ENCODE peak calls at places on chromosomes 13 and 19, in eight cellular contexts. One of them, this sample, is unnamed.

GRCh38 chr13:51921790-51922740 is 60.3 kb downstream of the CCDC70 start:
- DNase-seq in NCI-H2081: no peak
- DNase-seq in stimulated activated CD4-positive, alpha-beta T cell treated with anti-CD3 and anti-CD28 coated beads, Interleukin-1b, Interleukin-23, amount 100 ng/mL, for 1 hour: no peak
- DNase-seq in stimulated activated CD8-positive, alpha-beta memory T cell treated with anti-CD3 and anti-CD28 coated beads, Interleukin-15, amount 100 ng/mL, for 24 hours: no peak
- DNase-seq in NCI-H526: no peak
- DNase-seq in mesendoderm: peak; percentile 50
- DNase-seq in fibroblast of the conjunctiva: no peak
- DNase-seq in C1 segment of cervical spinal cord: no peak
- DNase-seq in this sample: no peak

GRCh38 chr19:49474545-49474930 is 523 bp downstream of the FLT3LG start:
- DNase-seq in mesendoderm: no peak
- DNase-seq in NCI-H526: no peak
- DNase-seq in NCI-H2081: no peak
- DNase-seq in fibroblast of the conjunctiva: no peak
- DNase-seq in stimulated activated CD4-positive, alpha-beta T cell treated with anti-CD3 and anti-CD28 coated beads, Interleukin-1b, Interleukin-23, amount 100 ng/mL, for 1 hour: no peak
- DNase-seq in C1 segment of cervical spinal cord: no peak
- DNase-seq in stimulated activated CD8-positive, alpha-beta memory T cell treated with anti-CD3 and anti-CD28 coated beads, Interleukin-15, amount 100 ng/mL, for 24 hours: no peak
- DNase-seq in this sample: no peak

GRCh38 chr13:109131698-109132257 is 502.4 kb downstream of the MYO16 start:
- DNase-seq in mesendoderm: peak; percentile 62
- DNase-seq in NCI-H526: no peak
- DNase-seq in C1 segment of cervical spinal cord: no peak
- DNase-seq in stimulated activated CD8-positive, alpha-beta memory T cell treated with anti-CD3 and anti-CD28 coated beads, Interleukin-15, amount 100 ng/mL, for 24 hours: no peak
- DNase-seq in fibroblast of the conjunctiva: no peak
- DNase-seq in stimulated activated CD4-positive, alpha-beta T cell treated with anti-CD3 and anti-CD28 coated beads, Interleukin-1b, Interleukin-23, amount 100 ng/mL, for 1 hour: no peak
- DNase-seq in NCI-H2081: no peak
- DNase-seq in this sample: no peak

GRCh38 chr13:94858856-94859811 is 146.8 kb upstream of the SOX21 start:
- DNase-seq in fibroblast of the conjunctiva: no peak
- DNase-seq in C1 segment of cervical spinal cord: peak; percentile 28
- DNase-seq in stimulated activated CD8-positive, alpha-beta memory T cell treated with anti-CD3 and anti-CD28 coated beads, Interleukin-15, amount 100 ng/mL, for 24 hours: no peak
- DNase-seq in stimulated activated CD4-positive, alpha-beta T cell treated with anti-CD3 and anti-CD28 coated beads, Interleukin-1b, Interleukin-23, amount 100 ng/mL, for 1 hour: no peak
- DNase-seq in mesendoderm: peak; percentile 8
- DNase-seq in NCI-H526: no peak
- DNase-seq in NCI-H2081: no peak
- DNase-seq in this sample: no peak

GRCh38 chr19:2327773-2328400 is 499 bp downstream of the LSM7 start:
- DNase-seq in stimulated activated CD8-positive, alpha-beta memory T cell treated with anti-CD3 and anti-CD28 coated beads, Interleukin-15, amount 100 ng/mL, for 24 hours: no peak
- DNase-seq in NCI-H526: no peak
- DNase-seq in stimulated activated CD4-positive, alpha-beta T cell treated with anti-CD3 and anti-CD28 coated beads, Interleukin-1b, Interleukin-23, amount 100 ng/mL, for 1 hour: no peak
- DNase-seq in C1 segment of cervical spinal cord: no peak
- DNase-seq in NCI-H2081: peak; percentile 86
- DNase-seq in mesendoderm: peak; percentile 90
- DNase-seq in fibroblast of the conjunctiva: peak; percentile 57
- DNase-seq in this sample: no peak

GRCh38 chr19:27821418-27822018 is 1391.4 kb downstream of the UQCRFS1 start:
- DNase-seq in NCI-H526: no peak
- DNase-seq in fibroblast of the conjunctiva: no peak
- DNase-seq in C1 segment of cervical spinal cord: no peak
- DNase-seq in stimulated activated CD8-positive, alpha-beta memory T cell treated with anti-CD3 and anti-CD28 coated beads, Interleukin-15, amount 100 ng/mL, for 24 hours: no peak
- DNase-seq in stimulated activated CD4-positive, alpha-beta T cell treated with anti-CD3 and anti-CD28 coated beads, Interleukin-1b, Interleukin-23, amount 100 ng/mL, for 1 hour: no peak
- DNase-seq in NCI-H2081: no peak
- DNase-seq in mesendoderm: no peak
- DNase-seq in this sample: no peak

GRCh38 chr13:44934724-44935123 is 54.5 kb downstream of the NUFIP1 start:
- DNase-seq in NCI-H2081: no peak
- DNase-seq in fibroblast of the conjunctiva: no peak
- DNase-seq in NCI-H526: no peak
- DNase-seq in mesendoderm: no peak
- DNase-seq in C1 segment of cervical spinal cord: no peak
- DNase-seq in stimulated activated CD4-positive, alpha-beta T cell treated with anti-CD3 and anti-CD28 coated beads, Interleukin-1b, Interleukin-23, amount 100 ng/mL, for 1 hour: no peak
- DNase-seq in stimulated activated CD8-positive, alpha-beta memory T cell treated with anti-CD3 and anti-CD28 coated beads, Interleukin-15, amount 100 ng/mL, for 24 hours: no peak
- DNase-seq in this sample: no peak

GRCh38 chr19:19514215-19514633 is 1.1 kb downstream of the TSSK6 start:
- DNase-seq in NCI-H526: no peak
- DNase-seq in mesendoderm: no peak
- DNase-seq in C1 segment of cervical spinal cord: no peak
- DNase-seq in stimulated activated CD8-positive, alpha-beta memory T cell treated with anti-CD3 and anti-CD28 coated beads, Interleukin-15, amount 100 ng/mL, for 24 hours: no peak
- DNase-seq in stimulated activated CD4-positive, alpha-beta T cell treated with anti-CD3 and anti-CD28 coated beads, Interleukin-1b, Interleukin-23, amount 100 ng/mL, for 1 hour: no peak
- DNase-seq in fibroblast of the conjunctiva: peak; percentile 29
- DNase-seq in NCI-H2081: no peak
- DNase-seq in this sample: no peak

GRCh38 chr13:101711307-101712025 is 259.0 kb downstream of the ITGBL1 start:
- DNase-seq in NCI-H2081: no peak
- DNase-seq in NCI-H526: no peak
- DNase-seq in stimulated activated CD8-positive, alpha-beta memory T cell treated with anti-CD3 and anti-CD28 coated beads, Interleukin-15, amount 100 ng/mL, for 24 hours: no peak
- DNase-seq in mesendoderm: no peak
- DNase-seq in stimulated activated CD4-positive, alpha-beta T cell treated with anti-CD3 and anti-CD28 coated beads, Interleukin-1b, Interleukin-23, amount 100 ng/mL, for 1 hour: no peak
- DNase-seq in C1 segment of cervical spinal cord: no peak
- DNase-seq in fibroblast of the conjunctiva: no peak
- DNase-seq in this sample: no peak

GRCh38 chr13:97798171-97798821 is 155.2 kb upstream of the IPO5 start:
- DNase-seq in stimulated activated CD8-positive, alpha-beta memory T cell treated with anti-CD3 and anti-CD28 coated beads, Interleukin-15, amount 100 ng/mL, for 24 hours: no peak
- DNase-seq in stimulated activated CD4-positive, alpha-beta T cell treated with anti-CD3 and anti-CD28 coated beads, Interleukin-1b, Interleukin-23, amount 100 ng/mL, for 1 hour: no peak
- DNase-seq in NCI-H526: no peak
- DNase-seq in NCI-H2081: no peak
- DNase-seq in fibroblast of the conjunctiva: peak; percentile 64
- DNase-seq in mesendoderm: peak; percentile 26
- DNase-seq in C1 segment of cervical spinal cord: no peak
- DNase-seq in this sample: no peak

GRCh38 chr19:6101991-6102390 is 8.3 kb downstream of the RFX2 start:
- DNase-seq in mesendoderm: no peak
- DNase-seq in stimulated activated CD8-positive, alpha-beta memory T cell treated with anti-CD3 and anti-CD28 coated beads, Interleukin-15, amount 100 ng/mL, for 24 hours: no peak
- DNase-seq in NCI-H526: no peak
- DNase-seq in C1 segment of cervical spinal cord: no peak
- DNase-seq in fibroblast of the conjunctiva: no peak
- DNase-seq in stimulated activated CD4-positive, alpha-beta T cell treated with anti-CD3 and anti-CD28 coated beads, Interleukin-1b, Interleukin-23, amount 100 ng/mL, for 1 hour: no peak
- DNase-seq in NCI-H2081: no peak
- DNase-seq in this sample: no peak

GRCh38 chr19:19115954-19116353 is 22.3 kb downstream of the TMEM161A start:
- DNase-seq in C1 segment of cervical spinal cord: no peak
- DNase-seq in NCI-H526: no peak
- DNase-seq in stimulated activated CD4-positive, alpha-beta T cell treated with anti-CD3 and anti-CD28 coated beads, Interleukin-1b, Interleukin-23, amount 100 ng/mL, for 1 hour: no peak
- DNase-seq in NCI-H2081: no peak
- DNase-seq in fibroblast of the conjunctiva: no peak
- DNase-seq in mesendoderm: peak; percentile 75
- DNase-seq in stimulated activated CD8-positive, alpha-beta memory T cell treated with anti-CD3 and anti-CD28 coated beads, Interleukin-15, amount 100 ng/mL, for 24 hours: no peak
- DNase-seq in this sample: no peak

GRCh38 chr19:49581007-49581508 is at the start of gene PRRG2:
- DNase-seq in stimulated activated CD8-positive, alpha-beta memory T cell treated with anti-CD3 and anti-CD28 coated beads, Interleukin-15, amount 100 ng/mL, for 24 hours: no peak
- DNase-seq in fibroblast of the conjunctiva: no peak
- DNase-seq in NCI-H526: peak; percentile 29
- DNase-seq in NCI-H2081: peak; percentile 53
- DNase-seq in C1 segment of cervical spinal cord: no peak
- DNase-seq in stimulated activated CD4-positive, alpha-beta T cell treated with anti-CD3 and anti-CD28 coated beads, Interleukin-1b, Interleukin-23, amount 100 ng/mL, for 1 hour: no peak
- DNase-seq in mesendoderm: peak; percentile 49
- DNase-seq in this sample: no peak

GRCh38 chr13:63910406-63910957 is 2494.8 kb upstream of the PCDH20 start:
- DNase-seq in stimulated activated CD4-positive, alpha-beta T cell treated with anti-CD3 and anti-CD28 coated beads, Interleukin-1b, Interleukin-23, amount 100 ng/mL, for 1 hour: no peak
- DNase-seq in stimulated activated CD8-positive, alpha-beta memory T cell treated with anti-CD3 and anti-CD28 coated beads, Interleukin-15, amount 100 ng/mL, for 24 hours: no peak
- DNase-seq in NCI-H2081: no peak
- DNase-seq in mesendoderm: peak; percentile 75
- DNase-seq in fibroblast of the conjunctiva: peak; percentile 1
- DNase-seq in NCI-H526: no peak
- DNase-seq in C1 segment of cervical spinal cord: no peak
- DNase-seq in this sample: no peak

GRCh38 chr19:4409123-4409933 is 6.9 kb downstream of the CHAF1A start:
- DNase-seq in mesendoderm: peak; percentile 97
- DNase-seq in C1 segment of cervical spinal cord: no peak
- DNase-seq in NCI-H526: no peak
- DNase-seq in stimulated activated CD8-positive, alpha-beta memory T cell treated with anti-CD3 and anti-CD28 coated beads, Interleukin-15, amount 100 ng/mL, for 24 hours: no peak
- DNase-seq in stimulated activated CD4-positive, alpha-beta T cell treated with anti-CD3 and anti-CD28 coated beads, Interleukin-1b, Interleukin-23, amount 100 ng/mL, for 1 hour: no peak
- DNase-seq in NCI-H2081: no peak
- DNase-seq in fibroblast of the conjunctiva: no peak
- DNase-seq in this sample: no peak

GRCh38 chr13:95391325-95391724 is 90.1 kb upstream of the ABCC4 start:
- DNase-seq in stimulated activated CD4-positive, alpha-beta T cell treated with anti-CD3 and anti-CD28 coated beads, Interleukin-1b, Interleukin-23, amount 100 ng/mL, for 1 hour: no peak
- DNase-seq in NCI-H2081: no peak
- DNase-seq in stimulated activated CD8-positive, alpha-beta memory T cell treated with anti-CD3 and anti-CD28 coated beads, Interleukin-15, amount 100 ng/mL, for 24 hours: no peak
- DNase-seq in mesendoderm: no peak
- DNase-seq in C1 segment of cervical spinal cord: no peak
- DNase-seq in NCI-H526: no peak
- DNase-seq in fibroblast of the conjunctiva: no peak
- DNase-seq in this sample: no peak

This sample was measured in activated naive CD4-positive, alpha-beta T cell.